ENCODE peak calls at places on chromosomes 7 and 10, in seven cellular contexts. One of them, this sample, is unnamed.

GRCh38 chr7:6451224-6451705 is 3.5 kb upstream of the DAGLB start:
- DNase-seq in A673: no peak
- DNase-seq in HCT116: no peak
- DNase-seq in SJSA1: no peak
- DNase-seq in tibial artery: no peak
- DNase-seq in GM12878: no peak
- DNase-seq in lower leg skin: no peak
- DNase-seq in this sample: no peak

GRCh38 chr7:44101966-44102845 is 1.9 kb upstream of the AEBP1 start:
- DNase-seq in A673: no peak
- DNase-seq in HCT116: no peak
- DNase-seq in SJSA1: no peak
- DNase-seq in tibial artery: peak
- DNase-seq in GM12878: no peak
- DNase-seq in lower leg skin: peak
- DNase-seq in this sample: peak

GRCh38 chr10:79102056-79102874 is 33.5 kb downstream of the ZMIZ1 start:
- DNase-seq in A673: no peak
- DNase-seq in HCT116: no peak
- DNase-seq in SJSA1: peak
- DNase-seq in tibial artery: peak
- DNase-seq in GM12878: no peak
- DNase-seq in lower leg skin: peak
- DNase-seq in this sample: no peak

GRCh38 chr7:134619627-134620331 is 26.9 kb upstream of the BPGM start:
- DNase-seq in A673: no peak
- DNase-seq in HCT116: no peak
- DNase-seq in SJSA1: peak
- DNase-seq in tibial artery: no peak
- DNase-seq in GM12878: no peak
- DNase-seq in lower leg skin: no peak
- DNase-seq in this sample: peak

GRCh38 chr10:75276029-75276872 is 40.5 kb upstream of the COMTD1 start:
- DNase-seq in A673: no peak
- DNase-seq in HCT116: no peak
- DNase-seq in SJSA1: no peak
- DNase-seq in tibial artery: no peak
- DNase-seq in GM12878: no peak
- DNase-seq in lower leg skin: peak
- DNase-seq in this sample: no peak

GRCh38 chr7:6532516-6532915 is 18.7 kb downstream of the GRID2IP start:
- DNase-seq in A673: no peak
- DNase-seq in HCT116: no peak
- DNase-seq in SJSA1: no peak
- DNase-seq in tibial artery: no peak
- DNase-seq in GM12878: no peak
- DNase-seq in lower leg skin: no peak
- DNase-seq in this sample: no peak

GRCh38 chr10:61642692-61643091 is 20.0 kb upstream of the CABCOCO1 start:
- DNase-seq in A673: no peak
- DNase-seq in HCT116: no peak
- DNase-seq in SJSA1: no peak
- DNase-seq in tibial artery: no peak
- DNase-seq in GM12878: no peak
- DNase-seq in lower leg skin: no peak
- DNase-seq in this sample: peak

GRCh38 chr10:22152403-22152802 is 65.4 kb downstream of the EBLN1 start:
- DNase-seq in A673: no peak
- DNase-seq in HCT116: no peak
- DNase-seq in SJSA1: no peak
- DNase-seq in tibial artery: no peak
- DNase-seq in GM12878: no peak
- DNase-seq in lower leg skin: no peak
- DNase-seq in this sample: no peak

GRCh38 chr10:48309711-48310226 is 3.3 kb downstream of the MAPK8 start:
- DNase-seq in A673: no peak
- DNase-seq in HCT116: peak
- DNase-seq in SJSA1: peak
- DNase-seq in tibial artery: no peak
- DNase-seq in GM12878: no peak
- DNase-seq in lower leg skin: no peak
- DNase-seq in this sample: no peak

GRCh38 chr7:23533160-23533559 is 1.4 kb upstream of the TRA2A start:
- DNase-seq in A673: no peak
- DNase-seq in HCT116: no peak
- DNase-seq in SJSA1: no peak
- DNase-seq in tibial artery: no peak
- DNase-seq in GM12878: no peak
- DNase-seq in lower leg skin: no peak
- DNase-seq in this sample: no peak

GRCh38 chr10:58237014-58237830 is 30.5 kb downstream of the IPMK start:
- DNase-seq in A673: peak
- DNase-seq in HCT116: peak
- DNase-seq in SJSA1: peak
- DNase-seq in tibial artery: no peak
- DNase-seq in GM12878: no peak
- DNase-seq in lower leg skin: no peak
- DNase-seq in this sample: peak

GRCh38 chr7:100166317-100166940 is 2.0 kb downstream of the GAL3ST4 start:
- DNase-seq in A673: no peak
- DNase-seq in HCT116: no peak
- DNase-seq in SJSA1: no peak
- DNase-seq in tibial artery: no peak
- DNase-seq in GM12878: no peak
- DNase-seq in lower leg skin: no peak
- DNase-seq in this sample: no peak

GRCh38 chr10:51653025-51653424 is 46.4 kb downstream of the CSTF2T start:
- DNase-seq in A673: no peak
- DNase-seq in HCT116: no peak
- DNase-seq in SJSA1: no peak
- DNase-seq in tibial artery: no peak
- DNase-seq in GM12878: no peak
- DNase-seq in lower leg skin: no peak
- DNase-seq in this sample: no peak

GRCh38 chr7:108637049-108637621 is 67.5 kb downstream of the DNAJB9 start:
- DNase-seq in A673: no peak
- DNase-seq in HCT116: no peak
- DNase-seq in SJSA1: no peak
- DNase-seq in tibial artery: no peak
- DNase-seq in GM12878: no peak
- DNase-seq in lower leg skin: no peak
- DNase-seq in this sample: no peak

GRCh38 chr10:103982639-103983038 is 15.7 kb downstream of the SLK start:
- DNase-seq in A673: no peak
- DNase-seq in HCT116: peak
- DNase-seq in SJSA1: no peak
- DNase-seq in tibial artery: no peak
- DNase-seq in GM12878: no peak
- DNase-seq in lower leg skin: no peak
- DNase-seq in this sample: no peak

GRCh38 chr7:41566581-41566980 is 136.3 kb downstream of the INHBA start:
- DNase-seq in A673: no peak
- DNase-seq in HCT116: no peak
- DNase-seq in SJSA1: no peak
- DNase-seq in tibial artery: no peak
- DNase-seq in GM12878: no peak
- DNase-seq in lower leg skin: no peak
- DNase-seq in this sample: no peak

GRCh38 chr7:142776206-142776844 is 5.6 kb downstream of the PRSS2 start:
- DNase-seq in A673: no peak
- DNase-seq in HCT116: no peak
- DNase-seq in SJSA1: peak
- DNase-seq in tibial artery: no peak
- DNase-seq in GM12878: no peak
- DNase-seq in lower leg skin: no peak
- DNase-seq in this sample: no peak

GRCh38 chr7:44655341-44655740 is 48.9 kb downstream of the OGDH start:
- DNase-seq in A673: no peak
- DNase-seq in HCT116: no peak
- DNase-seq in SJSA1: no peak
- DNase-seq in tibial artery: no peak
- DNase-seq in GM12878: no peak
- DNase-seq in lower leg skin: no peak
- DNase-seq in this sample: no peak

GRCh38 chr10:25901199-25901598 is 32.8 kb upstream of the MYO3A start:
- DNase-seq in A673: no peak
- DNase-seq in HCT116: no peak
- DNase-seq in SJSA1: no peak
- DNase-seq in tibial artery: no peak
- DNase-seq in GM12878: no peak
- DNase-seq in lower leg skin: no peak
- DNase-seq in this sample: no peak

GRCh38 chr10:102408081-102408727 is 10.4 kb downstream of the PSD start:
- DNase-seq in A673: no peak
- DNase-seq in HCT116: no peak
- DNase-seq in SJSA1: no peak
- DNase-seq in tibial artery: no peak
- DNase-seq in GM12878: no peak
- DNase-seq in lower leg skin: no peak
- DNase-seq in this sample: no peak

GRCh38 chr10:119703903-119704508 is 21.8 kb upstream of the INPP5F start:
- DNase-seq in A673: no peak
- DNase-seq in HCT116: no peak
- DNase-seq in SJSA1: no peak
- DNase-seq in tibial artery: no peak
- DNase-seq in GM12878: no peak
- DNase-seq in lower leg skin: no peak
- DNase-seq in this sample: no peak

GRCh38 chr7:113639221-113639620 is 279.6 kb downstream of the PPP1R3A start:
- DNase-seq in A673: no peak
- DNase-seq in HCT116: no peak
- DNase-seq in SJSA1: no peak
- DNase-seq in tibial artery: no peak
- DNase-seq in GM12878: no peak
- DNase-seq in lower leg skin: no peak
- DNase-seq in this sample: no peak

DNA sequence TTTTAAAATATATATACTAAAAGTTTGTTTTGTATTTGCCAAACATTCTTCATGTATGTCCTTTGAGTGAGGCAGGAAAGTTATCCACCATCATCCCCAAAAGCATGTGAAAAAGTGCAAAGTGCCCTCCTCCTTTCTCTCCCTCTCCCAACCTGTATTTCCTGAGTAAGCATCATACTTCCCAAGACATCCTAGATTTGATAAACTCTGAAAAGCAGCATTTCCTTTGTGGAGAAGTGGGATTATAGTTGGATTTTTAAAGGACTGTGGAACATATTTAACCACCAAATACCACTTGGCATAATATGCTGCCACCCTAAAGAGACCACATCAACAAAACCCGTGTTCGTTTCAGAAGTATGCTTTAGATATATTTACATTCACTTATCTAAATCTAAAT is 36.9 kb downstream of the NET1 start:
- DNase-seq in A673: no peak
- DNase-seq in HCT116: no peak
- DNase-seq in SJSA1: no peak
- DNase-seq in tibial artery: no peak
- DNase-seq in GM12878: no peak
- DNase-seq in lower leg skin: no peak
- DNase-seq in this sample: no peak
- H3K4me3 ChIP-seq in A673: no peak
- H3K4me3 ChIP-seq in HCT116: no peak
- H3K4me3 ChIP-seq in SJSA1: no peak
- H3K4me3 ChIP-seq in tibial artery: peak
- H3K4me3 ChIP-seq in GM12878: no peak
- H3K4me3 ChIP-seq in lower leg skin: no peak
- H3K4me3 ChIP-seq in this sample: peak

DNA sequence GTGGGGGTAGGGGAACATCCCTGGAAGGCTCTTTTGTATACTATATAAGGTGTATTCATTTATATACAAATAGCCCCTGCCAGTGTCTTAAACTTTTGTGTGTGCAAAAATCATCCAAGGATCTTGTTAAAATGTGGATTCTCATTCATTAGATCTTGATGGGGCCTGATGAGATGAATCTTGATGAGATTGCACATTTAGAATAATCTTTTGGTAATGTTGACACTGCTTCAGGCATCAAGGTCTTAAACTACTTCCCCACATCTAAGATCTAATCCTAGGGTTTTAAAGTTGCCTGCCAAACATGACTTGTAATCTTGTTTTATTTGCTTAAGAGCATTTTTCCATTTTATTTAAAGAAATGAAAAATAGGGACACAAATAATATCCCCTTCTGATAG is 13.0 kb downstream of the TLX1 start:
- DNase-seq in A673: no peak
- DNase-seq in HCT116: no peak
- DNase-seq in SJSA1: no peak
- DNase-seq in tibial artery: no peak
- DNase-seq in GM12878: no peak
- DNase-seq in lower leg skin: no peak
- DNase-seq in this sample: no peak
- H3K4me3 ChIP-seq in A673: no peak
- H3K4me3 ChIP-seq in HCT116: no peak
- H3K4me3 ChIP-seq in SJSA1: no peak
- H3K4me3 ChIP-seq in tibial artery: no peak
- H3K4me3 ChIP-seq in GM12878: no peak
- H3K4me3 ChIP-seq in lower leg skin: no peak
- H3K4me3 ChIP-seq in this sample: no peak

GRCh38 chr7:923108-924041 is 31.1 kb downstream of the ADAP1 start:
- DNase-seq in A673: peak
- DNase-seq in HCT116: no peak
- DNase-seq in SJSA1: peak
- DNase-seq in tibial artery: peak
- DNase-seq in GM12878: peak
- DNase-seq in lower leg skin: peak
- DNase-seq in this sample: no peak
- H3K4me3 ChIP-seq in A673: no peak
- H3K4me3 ChIP-seq in HCT116: no peak
- H3K4me3 ChIP-seq in SJSA1: no peak
- H3K4me3 ChIP-seq in tibial artery: no peak
- H3K4me3 ChIP-seq in GM12878: peak
- H3K4me3 ChIP-seq in lower leg skin: no peak
- H3K4me3 ChIP-seq in this sample: no peak

DNA sequence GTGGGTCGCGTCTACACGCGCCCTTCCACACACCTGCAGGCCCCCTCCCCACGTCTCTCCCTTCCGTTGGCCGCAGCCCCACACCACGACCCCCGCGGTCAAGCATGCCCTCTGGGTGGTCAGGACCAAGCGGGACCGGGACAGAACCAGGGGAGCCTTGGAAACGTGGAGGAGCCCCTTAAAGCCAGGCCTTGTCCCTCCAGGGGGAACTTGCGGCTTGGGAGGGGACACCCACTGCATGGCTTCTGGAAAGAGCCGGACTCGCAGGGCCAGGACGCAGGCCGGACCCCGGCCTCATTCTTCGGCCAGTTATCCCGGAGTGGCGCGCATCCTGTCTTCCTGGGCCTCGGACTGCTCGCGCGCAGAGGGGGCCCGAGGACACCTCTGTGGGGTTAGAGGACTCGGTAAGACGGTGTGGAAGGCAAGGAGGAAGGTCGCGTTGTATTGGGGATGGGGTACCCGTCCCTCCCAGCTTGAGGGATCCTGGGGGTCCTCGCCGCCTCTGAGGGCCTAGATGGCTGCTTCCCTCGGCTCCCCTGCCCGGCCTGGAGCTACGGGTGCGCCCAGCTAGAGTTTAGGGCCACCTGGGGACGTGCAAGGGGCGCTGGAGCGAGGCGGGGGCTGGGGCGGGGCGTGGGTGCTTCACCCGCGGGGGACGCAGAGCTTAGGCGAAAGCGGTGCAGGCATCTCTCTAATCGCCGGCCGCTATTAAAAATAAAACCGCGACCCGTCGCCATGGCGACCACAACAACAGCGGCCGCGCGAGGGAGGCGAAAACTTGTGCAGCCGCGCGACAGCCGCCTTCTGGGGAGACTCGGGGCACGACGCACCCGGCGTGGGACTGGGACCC is 1.8 kb upstream of the PDGFA start:
- DNase-seq in A673: peak
- DNase-seq in HCT116: no peak
- DNase-seq in SJSA1: no peak
- DNase-seq in tibial artery: peak
- DNase-seq in GM12878: no peak
- DNase-seq in lower leg skin: no peak
- DNase-seq in this sample: no peak
- H3K4me3 ChIP-seq in A673: peak
- H3K4me3 ChIP-seq in HCT116: peak
- H3K4me3 ChIP-seq in SJSA1: no peak
- H3K4me3 ChIP-seq in tibial artery: peak
- H3K4me3 ChIP-seq in GM12878: peak
- H3K4me3 ChIP-seq in lower leg skin: no peak
- H3K4me3 ChIP-seq in this sample: no peak